ENCODE peak calls at places on chromosomes 1 and 21, in seven cellular contexts. T is GF-D8; R is effector CD4-positive, alpha-beta T cell; D is HS-5; Y is progenitor cell of endocrine pancreas; Z is HEK293T; P is activated CD8-positive, alpha-beta memory T cell treated with anti-CD3 and anti-CD28 coated beads for 24 hours. J is an unnamed sample.

GRCh38 chr1:206890690-206891089 is 6.6 kb upstream of the IL24 start:
- DNase-seq in T (no peak), R (no peak), D (peak; percentile 60), Y (no peak), Z (no peak), P (no peak), J (no peak)

GRCh38 chr21:36516271-36516670 is 36.3 kb upstream of the CLDN14 start:
- DNase-seq in T (no peak), R (no peak), D (no peak), Y (no peak), Z (no peak), P (no peak), J (no peak)

GRCh38 chr1:111559736-111560279 is 56.4 kb upstream of the ADORA3 start:
- DNase-seq in T (no peak), R (no peak), D (peak; percentile 43), Y (no peak), Z (no peak), P (no peak), J (no peak)

GRCh38 chr1:66981679-66982078 is 56.9 kb downstream of the MIER1 start:
- DNase-seq in T (no peak), R (peak; percentile 29), D (no peak), Y (no peak), Z (no peak), P (no peak), J (peak; percentile 7)

GRCh38 chr1:180912211-180912800 is 391 bp upstream of the KIAA1614 start:
- DNase-seq in T (no peak), R (no peak), D (no peak), Y (no peak), Z (no peak), P (no peak), J (no peak)

GRCh38 chr1:230314142-230314470 is 112.0 kb downstream of the PGBD5 start:
- DNase-seq in T (no peak), R (no peak), D (no peak), Y (no peak), Z (no peak), P (no peak), J (no peak)

GRCh38 chr1:92736395-92736794 is 48.5 kb downstream of the EVI5 start:
- DNase-seq in T (no peak), R (no peak), D (no peak), Y (no peak), Z (peak; percentile 41), P (no peak), J (peak; percentile 9)

GRCh38 chr1:77416692-77417450 is 135.1 kb downstream of the AK5 start:
- DNase-seq in T (no peak), R (no peak), D (no peak), Y (no peak), Z (peak; percentile 42), P (no peak), J (no peak)

GRCh38 chr1:10718083-10718415 is 78.4 kb downstream of the CASZ1 start:
- DNase-seq in T (no peak), R (no peak), D (no peak), Y (no peak), Z (no peak), P (no peak), J (no peak)

J was measured in GM20000.